ENCODE peak calls at places on chromosomes 13 and 19, in four cellular contexts. One of them, this sample, is unnamed. For H3K4me1, the result is how much of the 10 kb centered on the place peaks cover.

GRCh38 chr13:76954568-76954967 is 6.3 kb downstream of the ACOD1 start:
- DNase-seq in thoracic aorta: no peak
- DNase-seq in heart right ventricle: no peak
- DNase-seq in fibroblast of lung: no peak
- DNase-seq in this sample: no peak

GRCh38 chr19:46722421-46723022 is 5.6 kb upstream of the PRKD2 start:
- DNase-seq in fibroblast of lung: no peak
- DNase-seq in heart right ventricle: no peak
- DNase-seq in thoracic aorta: no peak
- DNase-seq in this sample: peak

GRCh38 chr13:29503041-29503837 is 92.2 kb downstream of the SLC7A1 start:
- DNase-seq in heart right ventricle: no peak
- DNase-seq in thoracic aorta: no peak
- DNase-seq in fibroblast of lung: peak
- DNase-seq in this sample: no peak

GRCh38 chr13:106143392-106143791 is 392.1 kb downstream of the EFNB2 start:
- DNase-seq in heart right ventricle: no peak
- DNase-seq in thoracic aorta: no peak
- DNase-seq in fibroblast of lung: peak
- DNase-seq in this sample: no peak

GRCh38 chr19:4061178-4061682 is 5.5 kb downstream of the ZBTB7A start:
- DNase-seq in fibroblast of lung: no peak
- DNase-seq in heart right ventricle: peak
- DNase-seq in thoracic aorta: peak
- DNase-seq in this sample: peak

GRCh38 chr13:110698689-110699088 is 7.2 kb downstream of the CARS2 start:
- DNase-seq in fibroblast of lung: no peak
- DNase-seq in thoracic aorta: no peak
- DNase-seq in heart right ventricle: no peak
- DNase-seq in this sample: no peak

GRCh38 chr13:49530452-49530851 is 34.7 kb downstream of the PHF11 start:
- DNase-seq in thoracic aorta: no peak
- DNase-seq in fibroblast of lung: no peak
- DNase-seq in heart right ventricle: no peak
- DNase-seq in this sample: no peak

GRCh38 chr13:41931337-41931736 is 29.6 kb downstream of the VWA8 start:
- DNase-seq in thoracic aorta: no peak
- DNase-seq in heart right ventricle: no peak
- DNase-seq in fibroblast of lung: peak
- DNase-seq in this sample: no peak

GRCh38 chr19:1904385-1905070 is 671 bp upstream of the ADAT3 start:
- DNase-seq in thoracic aorta: no peak
- DNase-seq in fibroblast of lung: no peak
- DNase-seq in heart right ventricle: no peak
- DNase-seq in this sample: no peak

GRCh38 chr19:19670070-19670551 is 1.5 kb downstream of the ZNF101 start:
- DNase-seq in thoracic aorta: no peak
- DNase-seq in fibroblast of lung: no peak
- DNase-seq in heart right ventricle: no peak
- DNase-seq in this sample: no peak

GRCh38 chr19:41951686-41952172 is 7.4 kb downstream of the RABAC1 start:
- DNase-seq in fibroblast of lung: peak
- DNase-seq in thoracic aorta: no peak
- DNase-seq in heart right ventricle: peak
- DNase-seq in this sample: peak

GRCh38 chr13:110629735-110630134 is 14.4 kb downstream of the NAXD start:
- DNase-seq in thoracic aorta: no peak
- DNase-seq in fibroblast of lung: peak
- DNase-seq in heart right ventricle: no peak
- DNase-seq in this sample: no peak

GRCh38 chr19:49061445-49061844 is 3.2 kb downstream of the NTF4 start:
- DNase-seq in heart right ventricle: no peak
- DNase-seq in thoracic aorta: no peak
- DNase-seq in fibroblast of lung: no peak
- DNase-seq in this sample: no peak

GRCh38 chr19:36267061-36267845 is 52.3 kb downstream of the ZNF146 start:
- DNase-seq in thoracic aorta: no peak
- DNase-seq in fibroblast of lung: no peak
- DNase-seq in heart right ventricle: no peak
- DNase-seq in this sample: no peak

GRCh38 chr13:42814868-42815267 is 33.5 kb downstream of the FAM216B start:
- DNase-seq in heart right ventricle: no peak
- DNase-seq in fibroblast of lung: peak
- DNase-seq in thoracic aorta: no peak
- DNase-seq in this sample: no peak

GRCh38 chr13:94006271-94006670 is 473.2 kb downstream of the DCT start:
- DNase-seq in heart right ventricle: no peak
- DNase-seq in thoracic aorta: no peak
- DNase-seq in fibroblast of lung: no peak
- DNase-seq in this sample: no peak

GRCh38 chr13:25990801-25991200 is 61.0 kb downstream of the SHISA2 start:
- DNase-seq in heart right ventricle: no peak
- DNase-seq in fibroblast of lung: peak
- DNase-seq in thoracic aorta: no peak
- DNase-seq in this sample: no peak

GRCh38 chr19:57171551-57172081 is 4.3 kb upstream of the DUXA start:
- DNase-seq in fibroblast of lung: peak
- DNase-seq in thoracic aorta: no peak
- DNase-seq in heart right ventricle: peak
- DNase-seq in this sample: peak

GRCh38 chr19:58153386-58153785 is 2.8 kb upstream of the ZNF329 start:
- DNase-seq in thoracic aorta: no peak
- DNase-seq in fibroblast of lung: no peak
- DNase-seq in heart right ventricle: no peak
- DNase-seq in this sample: no peak

GRCh38 chr13:103351035-103351828 is 285.0 kb upstream of the SLC10A2 start:
- DNase-seq in thoracic aorta: no peak
- DNase-seq in fibroblast of lung: peak
- DNase-seq in heart right ventricle: peak
- DNase-seq in this sample: no peak

GRCh38 chr13:87123987-87124784 is 547.0 kb upstream of the SLITRK5 start:
- DNase-seq in thoracic aorta: no peak
- DNase-seq in heart right ventricle: peak
- DNase-seq in fibroblast of lung: peak
- DNase-seq in this sample: no peak

GRCh38 chr13:87234981-87235380 is 436.2 kb upstream of the SLITRK5 start:
- DNase-seq in thoracic aorta: no peak
- DNase-seq in heart right ventricle: no peak
- DNase-seq in fibroblast of lung: peak
- DNase-seq in this sample: no peak

GRCh38 chr13:48492123-48493075 is 40.5 kb downstream of the RCBTB2 start:
- DNase-seq in fibroblast of lung: no peak
- DNase-seq in thoracic aorta: no peak
- DNase-seq in heart right ventricle: peak
- DNase-seq in this sample: peak

GRCh38 chr19:49145485-49146407 is 9.4 kb downstream of the HRC start:
- DNase-seq in heart right ventricle: peak
- DNase-seq in thoracic aorta: no peak
- DNase-seq in fibroblast of lung: peak
- DNase-seq in this sample: peak

GRCh38 chr13:98665638-98665995 is 86.9 kb downstream of the SLC15A1 start:
- DNase-seq in thoracic aorta: no peak
- DNase-seq in fibroblast of lung: peak
- DNase-seq in heart right ventricle: no peak
- DNase-seq in this sample: no peak

GRCh38 chr13:30113531-30113930 is 193.8 kb downstream of the KATNAL1 start:
- DNase-seq in heart right ventricle: no peak
- DNase-seq in fibroblast of lung: no peak
- DNase-seq in thoracic aorta: no peak
- DNase-seq in this sample: no peak

GRCh38 chr13:98549006-98549727 is 27.7 kb downstream of the STK24 start:
- DNase-seq in thoracic aorta: no peak
- DNase-seq in heart right ventricle: no peak
- DNase-seq in fibroblast of lung: peak
- DNase-seq in this sample: no peak

GRCh38 chr19:32438751-32439150 is 33.2 kb downstream of the DPY19L3 start:
- DNase-seq in fibroblast of lung: no peak
- DNase-seq in heart right ventricle: no peak
- DNase-seq in thoracic aorta: no peak
- DNase-seq in this sample: no peak

GRCh38 chr19:7654401-7654800 is 14.4 kb upstream of the RETN start:
- DNase-seq in fibroblast of lung: no peak
- DNase-seq in thoracic aorta: no peak
- DNase-seq in heart right ventricle: no peak
- DNase-seq in this sample: no peak

GRCh38 chr13:21009036-21009435 is 52.4 kb downstream of the LATS2 start:
- DNase-seq in fibroblast of lung: no peak
- DNase-seq in heart right ventricle: no peak
- DNase-seq in thoracic aorta: no peak
- DNase-seq in this sample: no peak

GRCh38 chr19:44848036-44848804 is 2.1 kb downstream of the NECTIN2 start:
- DNase-seq in heart right ventricle: peak
- DNase-seq in fibroblast of lung: peak
- DNase-seq in thoracic aorta: no peak
- DNase-seq in this sample: peak

GRCh38 chr13:97485328-97485727 is 51.4 kb downstream of the RAP2A start:
- DNase-seq in heart right ventricle: no peak
- DNase-seq in fibroblast of lung: no peak
- DNase-seq in thoracic aorta: no peak
- DNase-seq in this sample: no peak
- H3K4me1 ChIP-seq in heart right ventricle: under half
- H3K4me1 ChIP-seq in fibroblast of lung: under half
- H3K4me1 ChIP-seq in thoracic aorta: under half
- H3K4me1 ChIP-seq in this sample: under half

GRCh38 chr13:109256866-109257760 is 529.3 kb downstream of the IRS2 start:
- DNase-seq in thoracic aorta: no peak
- DNase-seq in fibroblast of lung: peak
- DNase-seq in heart right ventricle: peak
- DNase-seq in this sample: no peak

GRCh38 chr13:109254271-109254670 is 532.1 kb downstream of the IRS2 start:
- DNase-seq in heart right ventricle: no peak
- DNase-seq in thoracic aorta: no peak
- DNase-seq in fibroblast of lung: no peak
- DNase-seq in this sample: no peak

GRCh38 chr13:109253316-109253715 is 533.1 kb downstream of the IRS2 start:
- DNase-seq in thoracic aorta: no peak
- DNase-seq in fibroblast of lung: no peak
- DNase-seq in heart right ventricle: no peak
- DNase-seq in this sample: no peak

GRCh38 chr13:109251958-109252357 is 534.4 kb downstream of the IRS2 start:
- DNase-seq in thoracic aorta: no peak
- DNase-seq in heart right ventricle: no peak
- DNase-seq in fibroblast of lung: peak
- DNase-seq in this sample: no peak

GRCh38 chr13:109255457-109255856 is 530.9 kb downstream of the IRS2 start:
- DNase-seq in heart right ventricle: no peak
- DNase-seq in fibroblast of lung: no peak
- DNase-seq in thoracic aorta: no peak
- DNase-seq in this sample: no peak
- H3K4me1 ChIP-seq in heart right ventricle: under half
- H3K4me1 ChIP-seq in fibroblast of lung: under half
- H3K4me1 ChIP-seq in thoracic aorta: under half
- H3K4me1 ChIP-seq in this sample: under half

DNA sequence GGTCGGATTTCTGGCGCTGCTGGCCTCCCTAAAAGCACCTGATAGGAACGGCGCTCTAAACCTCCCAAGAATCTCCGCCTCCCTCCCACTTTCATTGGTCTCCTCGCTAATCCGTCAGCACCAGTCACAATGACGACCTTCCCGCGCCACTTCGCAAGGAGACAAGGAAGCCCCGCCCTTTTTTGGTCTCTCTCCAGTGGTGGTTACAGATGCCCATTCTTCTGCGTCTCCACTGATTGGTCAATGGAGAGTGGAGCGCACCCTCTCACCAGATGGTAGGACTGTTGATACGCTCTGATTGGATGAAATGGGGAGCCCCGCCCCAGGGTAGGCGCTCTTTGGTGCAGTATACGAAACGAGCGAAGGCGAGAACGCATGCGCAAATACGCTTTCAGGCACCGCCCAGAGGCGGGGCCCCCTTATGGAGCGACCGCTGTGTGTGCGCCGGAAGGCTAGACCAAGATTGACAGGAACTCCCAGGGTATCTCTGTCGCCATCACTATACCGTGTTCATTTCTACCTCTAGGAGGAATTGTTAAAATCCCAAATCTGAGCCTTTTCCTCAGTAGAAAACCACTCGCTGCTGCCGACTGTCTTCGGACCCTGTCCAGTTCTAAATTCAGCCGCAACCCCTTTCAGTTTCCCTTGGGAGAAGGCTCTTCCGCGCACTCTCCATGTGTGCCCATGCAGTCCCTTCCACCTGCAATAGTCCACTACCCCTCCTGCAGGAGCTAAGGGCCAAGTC is 617 bp upstream of the HNRNPL start:
- DNase-seq in fibroblast of lung: peak
- DNase-seq in heart right ventricle: peak
- DNase-seq in thoracic aorta: peak
- DNase-seq in this sample: peak
- H3K4me1 ChIP-seq in fibroblast of lung: under half
- H3K4me1 ChIP-seq in heart right ventricle: half or more
- H3K4me1 ChIP-seq in thoracic aorta: under half
- H3K4me1 ChIP-seq in this sample: half or more

GRCh38 chr19:18661346-18661745 is 22.1 kb upstream of the CRTC1 start:
- DNase-seq in fibroblast of lung: no peak
- DNase-seq in thoracic aorta: no peak
- DNase-seq in heart right ventricle: no peak
- DNase-seq in this sample: no peak

GRCh38 chr19:18660939-18661338 is 22.5 kb upstream of the CRTC1 start:
- DNase-seq in heart right ventricle: no peak
- DNase-seq in thoracic aorta: no peak
- DNase-seq in fibroblast of lung: no peak
- DNase-seq in this sample: no peak

GRCh38 chr19:18659281-18660050 is 22.6 kb downstream of the KLHL26 start:
- DNase-seq in fibroblast of lung: peak
- DNase-seq in heart right ventricle: peak
- DNase-seq in thoracic aorta: no peak
- DNase-seq in this sample: peak

GRCh38 chr19:18658366-18658855 is 21.6 kb downstream of the KLHL26 start:
- DNase-seq in thoracic aorta: no peak
- DNase-seq in fibroblast of lung: no peak
- DNase-seq in heart right ventricle: no peak
- DNase-seq in this sample: no peak

DNA sequence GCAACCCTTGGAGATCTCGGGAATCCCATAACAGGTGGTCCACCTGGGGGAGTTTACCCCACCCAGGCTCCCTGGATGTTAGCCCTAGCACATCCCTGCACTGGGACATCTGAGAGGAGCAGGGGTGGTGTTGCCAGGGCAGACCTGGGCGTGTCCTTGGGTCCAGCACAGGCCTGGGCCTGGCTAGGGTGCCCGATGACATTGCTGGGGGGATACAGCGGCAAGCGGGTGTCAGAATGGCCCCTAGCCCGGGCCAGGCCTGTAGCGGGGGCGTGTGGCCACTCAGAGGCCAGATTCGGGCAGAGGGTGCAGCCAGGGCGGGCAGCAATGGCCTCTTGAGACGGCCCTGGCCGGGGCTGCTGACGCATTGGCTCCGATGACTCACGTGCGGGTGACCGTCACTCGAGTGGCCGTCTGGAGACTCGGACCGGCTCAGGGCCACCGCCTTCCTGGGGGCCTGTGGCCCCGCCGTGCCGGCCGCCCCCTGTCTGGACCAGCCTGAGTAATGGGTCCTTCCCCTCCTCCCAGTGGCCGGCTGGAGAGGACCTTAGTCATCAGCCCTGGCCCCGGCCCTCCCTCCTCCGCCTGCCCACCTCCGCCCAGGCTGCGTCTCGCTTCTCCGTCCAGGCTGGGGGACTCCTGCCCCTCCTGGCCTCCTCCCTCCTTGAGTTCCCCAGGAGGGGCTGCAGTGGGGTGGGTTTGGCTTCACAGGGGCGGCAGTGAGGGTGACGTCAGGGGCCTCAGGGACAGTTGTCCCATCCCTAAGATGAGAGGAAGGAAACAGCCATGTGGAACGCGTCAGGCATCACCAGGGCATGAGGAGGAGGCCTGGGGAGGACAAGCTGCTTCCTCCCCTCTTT is 23.2 kb upstream of the CRTC1 start:
- DNase-seq in fibroblast of lung: peak
- DNase-seq in heart right ventricle: peak
- DNase-seq in thoracic aorta: peak
- DNase-seq in this sample: peak
- H3K4me1 ChIP-seq in fibroblast of lung: under half
- H3K4me1 ChIP-seq in heart right ventricle: half or more
- H3K4me1 ChIP-seq in thoracic aorta: under half
- H3K4me1 ChIP-seq in this sample: under half